ENCODE peak calls at places on chromosomes 16 and 17, in four cellular contexts. One of them, this sample, is unnamed.

GRCh38 chr17:50457621-50458020 is 11.1 kb downstream of the CHAD start:
- DNase-seq in uterus: no peak
- DNase-seq in adrenal gland: no peak
- DNase-seq in cardiac muscle cell: no peak
- DNase-seq in this sample: no peak

GRCh38 chr16:3983081-3983520 is 102.6 kb upstream of the CREBBP start:
- DNase-seq in adrenal gland: peak
- DNase-seq in uterus: peak
- DNase-seq in cardiac muscle cell: peak
- DNase-seq in this sample: peak

GRCh38 chr16:22054847-22055590 is 37.3 kb upstream of the VWA3A start:
- DNase-seq in adrenal gland: no peak
- DNase-seq in cardiac muscle cell: no peak
- DNase-seq in uterus: no peak
- DNase-seq in this sample: no peak

GRCh38 chr16:50856991-50857390 is 115.1 kb downstream of the CYLD start:
- DNase-seq in uterus: no peak
- DNase-seq in cardiac muscle cell: no peak
- DNase-seq in adrenal gland: no peak
- DNase-seq in this sample: no peak

GRCh38 chr17:79811036-79811887 is 14.4 kb upstream of the CBX8 start:
- DNase-seq in uterus: no peak
- DNase-seq in adrenal gland: no peak
- DNase-seq in cardiac muscle cell: peak
- DNase-seq in this sample: no peak

GRCh38 chr17:38861399-38861843 is 7.9 kb upstream of the RPL23 start:
- DNase-seq in cardiac muscle cell: no peak
- DNase-seq in uterus: no peak
- DNase-seq in adrenal gland: no peak
- DNase-seq in this sample: no peak

GRCh38 chr17:41029633-41030245 is at the start of gene KRTAP1-4:
- DNase-seq in adrenal gland: no peak
- DNase-seq in cardiac muscle cell: no peak
- DNase-seq in uterus: no peak
- DNase-seq in this sample: no peak

GRCh38 chr16:54647731-54648221 is 282.9 kb upstream of the IRX5 start:
- DNase-seq in uterus: no peak
- DNase-seq in adrenal gland: no peak
- DNase-seq in cardiac muscle cell: no peak
- DNase-seq in this sample: no peak

GRCh38 chr17:4950757-4951204 is at the start of gene ENO3:
- DNase-seq in adrenal gland: no peak
- DNase-seq in uterus: no peak
- DNase-seq in cardiac muscle cell: peak
- DNase-seq in this sample: no peak

GRCh38 chr17:37833237-37833859 is 88.5 kb upstream of the HNF1B start:
- DNase-seq in adrenal gland: peak
- DNase-seq in cardiac muscle cell: no peak
- DNase-seq in uterus: no peak
- DNase-seq in this sample: no peak

GRCh38 chr16:81551141-81551808 is 106.7 kb downstream of the CMIP start:
- DNase-seq in cardiac muscle cell: no peak
- DNase-seq in adrenal gland: no peak
- DNase-seq in uterus: no peak
- DNase-seq in this sample: no peak

GRCh38 chr16:527015-527903 is at the start of gene CAPN15:
- DNase-seq in uterus: peak
- DNase-seq in cardiac muscle cell: peak
- DNase-seq in adrenal gland: peak
- DNase-seq in this sample: peak
- TF ChIP-seq CTCF in uterus: no peak
- TF ChIP-seq CTCF in cardiac muscle cell: no peak
- TF ChIP-seq CTCF in adrenal gland: peak
- TF ChIP-seq CTCF in this sample: no peak

DNA sequence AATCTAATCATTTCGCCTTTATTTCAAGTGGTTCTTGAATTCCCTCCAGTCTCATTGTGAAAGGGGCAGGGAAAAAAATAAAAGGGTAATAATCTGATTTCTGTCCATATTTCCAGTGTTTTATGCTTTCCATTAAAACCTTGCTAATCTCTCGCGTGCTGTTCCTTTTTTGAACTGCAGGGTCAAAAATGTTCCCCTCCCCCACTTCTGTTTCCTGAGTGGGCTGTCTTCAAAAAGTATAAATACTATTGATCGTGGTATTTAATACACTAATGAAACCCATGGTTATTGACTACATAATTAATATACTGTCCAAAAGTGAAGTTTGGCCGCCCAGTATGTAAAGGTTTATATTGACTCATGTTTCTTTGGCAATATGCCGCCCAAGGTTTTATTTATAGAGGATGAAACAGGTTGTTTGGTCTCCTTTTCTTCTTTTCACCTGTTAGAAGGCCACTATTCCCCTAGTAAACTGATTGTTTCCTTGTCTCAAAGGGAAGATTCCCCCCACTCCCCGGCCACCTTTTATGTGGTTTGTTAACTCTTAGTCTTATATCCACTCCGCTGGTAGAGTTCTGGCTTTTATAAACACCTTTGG is 69.7 kb downstream of the RPA1 start:
- DNase-seq in cardiac muscle cell: no peak
- DNase-seq in uterus: no peak
- DNase-seq in adrenal gland: no peak
- DNase-seq in this sample: no peak
- TF ChIP-seq CTCF in cardiac muscle cell: peak
- TF ChIP-seq CTCF in uterus: no peak
- TF ChIP-seq CTCF in adrenal gland: no peak
- TF ChIP-seq CTCF in this sample: peak

DNA sequence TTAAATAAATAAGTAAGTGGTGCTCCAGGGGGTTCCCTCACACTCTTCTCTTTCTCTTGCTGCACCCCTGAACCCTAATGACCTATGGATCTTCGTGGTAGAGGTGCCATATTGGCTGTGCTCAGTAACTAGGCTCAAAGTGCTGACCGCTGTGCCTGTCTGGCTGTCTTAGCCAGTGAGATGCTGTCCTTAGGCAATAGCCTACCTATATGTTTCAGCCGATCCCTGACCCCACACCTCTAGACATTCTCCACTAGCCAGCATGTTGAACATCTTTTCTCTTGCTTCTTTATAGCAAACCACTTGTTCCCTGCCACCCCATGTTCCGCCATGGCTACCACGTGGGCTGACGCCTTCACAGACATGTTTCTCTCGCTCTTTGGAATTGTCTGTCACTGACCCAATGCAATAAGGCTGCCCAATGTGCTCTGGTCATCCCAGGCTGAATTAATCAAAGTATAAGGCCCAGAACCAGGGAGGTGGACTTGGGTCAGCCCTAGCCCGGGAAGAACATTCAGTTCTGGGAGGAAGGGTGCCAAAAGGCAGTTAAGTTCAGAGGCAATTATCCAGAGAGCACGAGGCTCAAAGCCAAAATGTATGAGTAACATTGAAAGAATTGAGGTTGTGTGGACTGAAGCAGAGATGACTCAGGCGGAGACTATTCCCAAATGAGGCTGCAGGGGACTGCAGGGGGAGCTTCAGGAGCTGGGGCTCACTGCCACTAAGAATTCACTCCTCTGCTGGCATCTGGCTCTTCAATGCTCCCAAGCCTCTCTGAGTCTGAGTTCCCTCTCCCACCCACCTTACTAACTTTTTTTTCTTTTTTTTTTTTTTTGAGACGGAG is 28.7 kb upstream of the TNRC6A start:
- DNase-seq in uterus: peak
- DNase-seq in adrenal gland: peak
- DNase-seq in cardiac muscle cell: no peak
- DNase-seq in this sample: peak
- TF ChIP-seq CTCF in uterus: peak
- TF ChIP-seq CTCF in adrenal gland: peak
- TF ChIP-seq CTCF in cardiac muscle cell: peak
- TF ChIP-seq CTCF in this sample: no peak

GRCh38 chr17:29933379-29933778 is 3.4 kb upstream of the SSH2 start:
- DNase-seq in adrenal gland: peak
- DNase-seq in uterus: no peak
- DNase-seq in cardiac muscle cell: peak
- DNase-seq in this sample: no peak
- TF ChIP-seq CTCF in adrenal gland: peak
- TF ChIP-seq CTCF in uterus: no peak
- TF ChIP-seq CTCF in cardiac muscle cell: peak
- TF ChIP-seq CTCF in this sample: no peak

GRCh38 chr16:88022076-88023042 is 71.1 kb downstream of the BANP start:
- DNase-seq in uterus: no peak
- DNase-seq in cardiac muscle cell: no peak
- DNase-seq in adrenal gland: no peak
- DNase-seq in this sample: no peak
- TF ChIP-seq CTCF in uterus: no peak
- TF ChIP-seq CTCF in cardiac muscle cell: no peak
- TF ChIP-seq CTCF in adrenal gland: no peak
- TF ChIP-seq CTCF in this sample: no peak